ENCODE peak calls at places on chromosome 12, in seven cellular contexts. One of them, this sample, is unnamed.

GRCh38 chr12:122155705-122156104 is 18.3 kb downstream of the IL31 start:
- DNase-seq in Right ventricle myocardium superior: no peak
- DNase-seq in H54: no peak
- DNase-seq in myocyte: no peak
- DNase-seq in cardiac fibroblast: no peak
- DNase-seq in HT1080: no peak
- DNase-seq in dorsolateral prefrontal cortex: no peak
- DNase-seq in this sample: no peak

GRCh38 chr12:43964022-43964421 is 128.1 kb downstream of the TMEM117 start:
- DNase-seq in dorsolateral prefrontal cortex: no peak
- DNase-seq in HT1080: no peak
- DNase-seq in Right ventricle myocardium superior: no peak
- DNase-seq in H54: no peak
- DNase-seq in myocyte: no peak
- DNase-seq in cardiac fibroblast: no peak
- DNase-seq in this sample: no peak

GRCh38 chr12:105343836-105344235 is 13.3 kb downstream of the C12orf75 start:
- DNase-seq in myocyte: no peak
- DNase-seq in cardiac fibroblast: no peak
- DNase-seq in HT1080: no peak
- DNase-seq in dorsolateral prefrontal cortex: no peak
- DNase-seq in H54: no peak
- DNase-seq in Right ventricle myocardium superior: no peak
- DNase-seq in this sample: no peak

GRCh38 chr12:65209655-65210043 is 40.3 kb downstream of the LEMD3 start:
- DNase-seq in cardiac fibroblast: peak
- DNase-seq in H54: no peak
- DNase-seq in dorsolateral prefrontal cortex: no peak
- DNase-seq in myocyte: no peak
- DNase-seq in HT1080: no peak
- DNase-seq in Right ventricle myocardium superior: no peak
- DNase-seq in this sample: no peak

GRCh38 chr12:12796171-12796570 is 10.7 kb downstream of the APOLD1 start:
- DNase-seq in HT1080: no peak
- DNase-seq in Right ventricle myocardium superior: no peak
- DNase-seq in H54: no peak
- DNase-seq in dorsolateral prefrontal cortex: no peak
- DNase-seq in cardiac fibroblast: no peak
- DNase-seq in myocyte: no peak
- DNase-seq in this sample: no peak

GRCh38 chr12:106297681-106298080 is 4.9 kb upstream of the TCP11L2 start:
- DNase-seq in HT1080: no peak
- DNase-seq in dorsolateral prefrontal cortex: no peak
- DNase-seq in myocyte: no peak
- DNase-seq in cardiac fibroblast: no peak
- DNase-seq in Right ventricle myocardium superior: no peak
- DNase-seq in H54: no peak
- DNase-seq in this sample: no peak

GRCh38 chr12:122976648-122976975 is 1.6 kb downstream of the OGFOD2 start:
- DNase-seq in cardiac fibroblast: no peak
- DNase-seq in H54: no peak
- DNase-seq in dorsolateral prefrontal cortex: no peak
- DNase-seq in Right ventricle myocardium superior: peak
- DNase-seq in myocyte: no peak
- DNase-seq in HT1080: no peak
- DNase-seq in this sample: no peak

GRCh38 chr12:3303410-3304136 is 187.4 kb upstream of the PRMT8 start:
- DNase-seq in myocyte: no peak
- DNase-seq in H54: no peak
- DNase-seq in dorsolateral prefrontal cortex: no peak
- DNase-seq in cardiac fibroblast: no peak
- DNase-seq in Right ventricle myocardium superior: no peak
- DNase-seq in HT1080: no peak
- DNase-seq in this sample: no peak

GRCh38 chr12:50049254-50050118 is 7.9 kb upstream of the ASIC1 start:
- DNase-seq in dorsolateral prefrontal cortex: no peak
- DNase-seq in H54: no peak
- DNase-seq in cardiac fibroblast: no peak
- DNase-seq in HT1080: no peak
- DNase-seq in myocyte: no peak
- DNase-seq in Right ventricle myocardium superior: no peak
- DNase-seq in this sample: no peak

GRCh38 chr12:65308601-65309071 is 30.2 kb downstream of the MSRB3 start:
- DNase-seq in Right ventricle myocardium superior: no peak
- DNase-seq in dorsolateral prefrontal cortex: no peak
- DNase-seq in H54: no peak
- DNase-seq in myocyte: no peak
- DNase-seq in cardiac fibroblast: peak
- DNase-seq in HT1080: no peak
- DNase-seq in this sample: no peak

GRCh38 chr12:25689996-25690501 is 137.0 kb upstream of the LMNTD1 start:
- DNase-seq in dorsolateral prefrontal cortex: no peak
- DNase-seq in Right ventricle myocardium superior: peak
- DNase-seq in H54: no peak
- DNase-seq in HT1080: no peak
- DNase-seq in cardiac fibroblast: peak
- DNase-seq in myocyte: peak
- DNase-seq in this sample: no peak

GRCh38 chr12:81670759-81671158 is 88.4 kb downstream of the PPFIA2 start:
- DNase-seq in dorsolateral prefrontal cortex: no peak
- DNase-seq in Right ventricle myocardium superior: no peak
- DNase-seq in cardiac fibroblast: no peak
- DNase-seq in myocyte: no peak
- DNase-seq in H54: no peak
- DNase-seq in HT1080: no peak
- DNase-seq in this sample: no peak

GRCh38 chr12:50059440-50060119 is 2.2 kb downstream of the ASIC1 start:
- DNase-seq in HT1080: peak
- DNase-seq in H54: no peak
- DNase-seq in Right ventricle myocardium superior: no peak
- DNase-seq in cardiac fibroblast: no peak
- DNase-seq in dorsolateral prefrontal cortex: no peak
- DNase-seq in myocyte: no peak
- DNase-seq in this sample: no peak

GRCh38 chr12:67921286-67921685 is 68.0 kb upstream of the IFNG-AS1 start:
- DNase-seq in Right ventricle myocardium superior: no peak
- DNase-seq in cardiac fibroblast: no peak
- DNase-seq in H54: no peak
- DNase-seq in HT1080: no peak
- DNase-seq in dorsolateral prefrontal cortex: no peak
- DNase-seq in myocyte: peak
- DNase-seq in this sample: no peak

GRCh38 chr12:24889403-24889802 is 59.5 kb downstream of the BCAT1 start:
- DNase-seq in HT1080: no peak
- DNase-seq in H54: no peak
- DNase-seq in Right ventricle myocardium superior: no peak
- DNase-seq in myocyte: no peak
- DNase-seq in cardiac fibroblast: no peak
- DNase-seq in dorsolateral prefrontal cortex: no peak
- DNase-seq in this sample: no peak

GRCh38 chr12:11743333-11743732 is 93.9 kb downstream of the ETV6 start:
- DNase-seq in HT1080: no peak
- DNase-seq in myocyte: no peak
- DNase-seq in H54: no peak
- DNase-seq in dorsolateral prefrontal cortex: no peak
- DNase-seq in Right ventricle myocardium superior: no peak
- DNase-seq in cardiac fibroblast: no peak
- DNase-seq in this sample: no peak

GRCh38 chr12:62783881-62784280 is 151.1 kb downstream of the PPM1H start:
- DNase-seq in myocyte: no peak
- DNase-seq in HT1080: no peak
- DNase-seq in H54: no peak
- DNase-seq in cardiac fibroblast: no peak
- DNase-seq in dorsolateral prefrontal cortex: no peak
- DNase-seq in Right ventricle myocardium superior: no peak
- DNase-seq in this sample: no peak

GRCh38 chr12:27780612-27781408 is 774 bp upstream of the MANSC4 start:
- DNase-seq in HT1080: peak
- DNase-seq in H54: no peak
- DNase-seq in dorsolateral prefrontal cortex: no peak
- DNase-seq in cardiac fibroblast: peak
- DNase-seq in Right ventricle myocardium superior: no peak
- DNase-seq in myocyte: peak
- DNase-seq in this sample: no peak

GRCh38 chr12:32049956-32050355 is 56.7 kb upstream of the BICD1 start:
- DNase-seq in Right ventricle myocardium superior: no peak
- DNase-seq in cardiac fibroblast: no peak
- DNase-seq in HT1080: no peak
- DNase-seq in dorsolateral prefrontal cortex: no peak
- DNase-seq in myocyte: no peak
- DNase-seq in H54: no peak
- DNase-seq in this sample: no peak

GRCh38 chr12:62724947-62725447 is 210.0 kb downstream of the PPM1H start:
- DNase-seq in myocyte: peak
- DNase-seq in dorsolateral prefrontal cortex: no peak
- DNase-seq in HT1080: peak
- DNase-seq in Right ventricle myocardium superior: no peak
- DNase-seq in cardiac fibroblast: peak
- DNase-seq in H54: peak
- DNase-seq in this sample: no peak

GRCh38 chr12:89889051-89889450 is 180.4 kb upstream of the ATP2B1 start:
- DNase-seq in dorsolateral prefrontal cortex: no peak
- DNase-seq in HT1080: peak
- DNase-seq in Right ventricle myocardium superior: no peak
- DNase-seq in cardiac fibroblast: no peak
- DNase-seq in H54: no peak
- DNase-seq in myocyte: no peak
- DNase-seq in this sample: no peak

GRCh38 chr12:43816168-43816567 is 10.1 kb upstream of the TWF1 start:
- DNase-seq in H54: no peak
- DNase-seq in dorsolateral prefrontal cortex: no peak
- DNase-seq in Right ventricle myocardium superior: no peak
- DNase-seq in cardiac fibroblast: no peak
- DNase-seq in myocyte: no peak
- DNase-seq in HT1080: peak
- DNase-seq in this sample: no peak

GRCh38 chr12:99130808-99131538 is 485.9 kb downstream of the APAF1 start:
- DNase-seq in myocyte: peak
- DNase-seq in HT1080: peak
- DNase-seq in dorsolateral prefrontal cortex: no peak
- DNase-seq in cardiac fibroblast: peak
- DNase-seq in Right ventricle myocardium superior: no peak
- DNase-seq in H54: no peak
- DNase-seq in this sample: no peak

GRCh38 chr12:68303850-68304249 is 28.3 kb downstream of the MDM1 start:
- DNase-seq in H54: no peak
- DNase-seq in HT1080: no peak
- DNase-seq in myocyte: no peak
- DNase-seq in Right ventricle myocardium superior: no peak
- DNase-seq in cardiac fibroblast: peak
- DNase-seq in dorsolateral prefrontal cortex: no peak
- DNase-seq in this sample: no peak

GRCh38 chr12:8697120-8697475 is 693 bp upstream of the RIMKLB start:
- DNase-seq in myocyte: peak
- DNase-seq in H54: peak
- DNase-seq in Right ventricle myocardium superior: no peak
- DNase-seq in cardiac fibroblast: peak
- DNase-seq in dorsolateral prefrontal cortex: no peak
- DNase-seq in HT1080: peak
- DNase-seq in this sample: peak

GRCh38 chr12:751828-752672 is at the start of gene WNK1:
- DNase-seq in myocyte: peak
- DNase-seq in dorsolateral prefrontal cortex: peak
- DNase-seq in HT1080: peak
- DNase-seq in cardiac fibroblast: peak
- DNase-seq in H54: peak
- DNase-seq in Right ventricle myocardium superior: peak
- DNase-seq in this sample: peak

This sample was measured in central memory CD8-positive, alpha-beta T cell.